ENCODE peak calls at places on chromosomes 7 and 10, in four cellular contexts. S is thoracic aorta, R is aorta, Z is neural progenitor cell. T is an unnamed sample.

GRCh38 chr7:111215550-111215949 is 124.6 kb downstream of the LRRN3 start:
- DNase-seq in S (no peak), R (no peak), Z (no peak), T (no peak)

GRCh38 chr7:51869452-51869851 is 552.8 kb upstream of the COBL start:
- DNase-seq in S (no peak), R (no peak), Z (no peak), T (no peak)

GRCh38 chr7:114428211-114428610 is 13.6 kb downstream of the FOXP2 start:
- DNase-seq in S (no peak), R (no peak), Z (no peak), T (no peak)

GRCh38 chr10:266974-267425 is 131.7 kb downstream of the ZMYND11 start:
- DNase-seq in S (no peak), R (no peak), Z (no peak), T (no peak)

GRCh38 chr7:73429218-73429617 is 4.4 kb upstream of the FZD9 start:
- DNase-seq in S (no peak), R (no peak), Z (peak; percentile 98), T (no peak)

GRCh38 chr10:19204239-19204917 is 155.8 kb downstream of the MALRD1 start:
- DNase-seq in S (no peak), R (no peak), Z (no peak), T (no peak)

GRCh38 chr7:2527505-2528464 is 8.2 kb downstream of the LFNG start:
- DNase-seq in S (no peak), R (peak; percentile 60), Z (no peak), T (no peak)

GRCh38 chr10:118471863-118472262 is 123.6 kb downstream of the PRLHR start:
- DNase-seq in S (no peak), R (no peak), Z (no peak), T (no peak)

GRCh38 chr7:103934508-103934907 is 55.0 kb downstream of the RELN start:
- DNase-seq in S (no peak), R (no peak), Z (no peak), T (no peak)

GRCh38 chr7:108066486-108066885 is 63.5 kb upstream of the LAMB1 start:
- DNase-seq in S (no peak), R (no peak), Z (no peak), T (no peak)

GRCh38 chr10:20105931-20106330 is 289.7 kb downstream of the PLXDC2 start:
- DNase-seq in S (no peak), R (no peak), Z (no peak), T (no peak)

GRCh38 chr7:118918556-118918955 is 694.1 kb downstream of the ANKRD7 start:
- DNase-seq in S (no peak), R (no peak), Z (no peak), T (no peak)

GRCh38 chr7:45101748-45102147 is 9.7 kb downstream of the TBRG4 start:
- DNase-seq in S (no peak), R (no peak), Z (no peak), T (no peak)

GRCh38 chr7:102230593-102230992 is 56.1 kb upstream of the SH2B2 start:
- DNase-seq in S (no peak), R (no peak), Z (no peak), T (no peak)

GRCh38 chr7:158475036-158475678 is 112.5 kb downstream of the PTPRN2 start:
- DNase-seq in S (no peak), R (no peak), Z (no peak), T (no peak)

DNA sequence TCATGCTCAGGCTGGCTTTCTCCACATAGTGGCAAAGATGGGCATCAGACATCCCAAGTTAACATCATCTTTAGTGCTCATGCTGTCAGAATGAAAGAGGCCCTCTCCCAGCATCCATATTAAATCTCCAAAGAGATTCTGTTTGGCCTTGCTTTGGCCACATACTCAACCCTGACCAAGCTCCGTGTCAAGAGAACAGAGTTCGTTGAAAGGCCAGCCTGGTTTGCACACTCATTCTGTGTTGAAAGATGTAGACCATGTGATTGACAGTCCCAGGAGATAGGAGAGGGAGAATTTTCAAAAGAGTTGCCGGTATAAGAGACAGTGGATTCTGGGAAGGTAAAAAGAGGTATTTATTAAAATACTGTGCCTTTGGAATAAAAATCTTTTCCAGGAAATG is 19.7 kb downstream of the MET start:
- DNase-seq in S (no peak), R (no peak), Z (no peak), T (no peak)
- H3K27ac ChIP-seq in S (no peak overlapping the region), R (no peak overlapping the region), Z (no peak overlapping the region), T (no peak overlapping the region)

DNA sequence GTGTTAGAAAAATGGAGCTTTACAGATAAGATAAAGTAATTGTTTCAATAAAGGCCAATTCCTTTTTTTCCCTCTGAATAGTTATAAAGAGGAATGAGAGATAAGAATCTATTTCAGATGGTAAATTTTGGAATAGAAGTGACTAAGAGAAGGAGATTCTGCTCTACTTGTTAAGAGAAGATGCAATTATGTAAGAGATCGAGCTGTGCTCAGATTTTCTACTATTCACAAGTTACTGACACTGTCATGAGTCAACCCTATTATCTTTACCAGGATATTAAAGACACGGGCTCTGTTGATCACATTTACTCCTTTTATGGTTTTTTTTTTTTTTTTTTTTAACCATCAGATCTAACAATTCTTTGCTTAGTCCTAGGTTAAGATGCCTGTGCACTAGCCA is 511.3 kb downstream of the ARL4A start:
- DNase-seq in S (no peak), R (no peak), Z (no peak), T (no peak)
- H3K4me1 ChIP-seq in S (peaks cover 5% of the 10 kb centered on the region), R (no peaks in the 10 kb centered on the region), Z (no peaks in the 10 kb centered on the region), T (no peaks in the 10 kb centered on the region)

DNA sequence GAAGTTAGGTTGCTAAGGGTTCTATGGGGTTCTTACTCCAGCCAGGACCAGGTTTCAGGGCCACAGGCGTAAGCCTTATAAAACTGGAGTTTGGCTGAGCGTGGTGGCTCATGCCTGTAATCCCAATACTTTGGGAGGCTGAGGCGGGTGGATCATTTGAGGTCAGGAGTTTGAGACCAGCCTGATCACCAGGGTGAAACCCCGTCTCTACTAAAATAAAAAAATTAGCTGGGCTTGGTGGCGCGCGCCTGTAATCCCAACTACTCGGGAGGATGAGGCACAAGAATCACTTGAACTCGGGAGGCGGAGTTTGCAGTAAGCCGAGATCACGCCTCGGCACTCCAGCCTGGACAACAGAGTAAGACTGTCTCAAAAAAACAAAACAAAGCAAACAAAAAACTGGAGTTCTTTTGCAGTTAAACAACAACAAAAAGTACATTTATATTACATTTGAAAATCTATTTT is 347 bp upstream of the RRP12 start:
- DNase-seq in S (no peak), R (no peak), Z (no peak), T (no peak)
- H3K27ac ChIP-seq in S (peak overlapping the region; percentile 79), R (no peak overlapping the region), Z (no peak overlapping the region), T (peak overlapping the region; percentile 78)

DNA sequence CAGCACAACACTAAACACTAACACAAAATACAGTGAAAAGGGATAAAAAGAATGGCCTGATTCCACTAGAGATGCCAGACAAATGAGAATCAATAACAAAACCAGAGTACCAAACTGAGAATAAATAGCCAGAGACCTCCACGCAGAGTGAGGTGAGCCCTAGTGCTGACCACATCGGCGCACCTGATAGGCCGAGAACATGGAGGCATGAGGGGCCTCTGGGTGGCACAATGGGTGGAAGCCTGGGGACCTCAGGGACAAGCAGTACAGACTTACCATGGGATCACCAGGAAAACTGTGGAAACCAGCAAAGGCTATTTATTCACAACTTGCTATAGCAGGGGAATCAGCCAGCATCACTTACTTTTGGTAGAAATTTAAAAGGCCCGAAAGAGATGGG is 1.8 kb upstream of the CSGALNACT2 start:
- DNase-seq in S (no peak), R (no peak), Z (no peak), T (no peak)
- H3K4me1 ChIP-seq in S (peaks cover 31% of the 10 kb centered on the region), R (no peaks in the 10 kb centered on the region), Z (peaks cover 8% of the 10 kb centered on the region), T (no peaks in the 10 kb centered on the region)

GRCh38 chr7:142795339-142795863 is 24.6 kb downstream of the PRSS2 start:
- DNase-seq in S (no peak), R (no peak), Z (no peak), T (no peak)

GRCh38 chr7:142796501-142797341 is 26.0 kb downstream of the PRSS2 start:
- DNase-seq in S (no peak), R (no peak), Z (peak; percentile 50), T (no peak)

GRCh38 chr7:142797342-142797798 is 26.6 kb downstream of the PRSS2 start:
- DNase-seq in S (no peak), R (no peak), Z (peak; percentile 31), T (no peak)

GRCh38 chr7:142797799-142798377 is 27.1 kb downstream of the PRSS2 start:
- DNase-seq in S (no peak), R (no peak), Z (peak; percentile 29), T (no peak)

GRCh38 chr7:142796001-142796500 is 25.3 kb downstream of the PRSS2 start:
- DNase-seq in S (no peak), R (no peak), Z (peak; percentile 20), T (no peak)
- H3K27ac ChIP-seq in S (no peak overlapping the region), R (no peak overlapping the region), Z (no peak overlapping the region), T (peak overlapping the region; percentile 82)

T was measured in tibial nerve.